ENCODE peak calls at places on chromosomes 12 and 14, in five cellular contexts. V is immature natural killer cell; M is CD8-positive, alpha-beta T cell; W is neuronal stem cell; F is LoVo. S is an unnamed sample.

GRCh38 chr12:54337280-54337842 is 12.4 kb downstream of the COPZ1 start:
- DNase-seq in V (no peak), W (no peak), F (no peak), M (no peak), S (no peak)

GRCh38 chr14:103679351-103679750 is 35.9 kb downstream of the XRCC3 start:
- DNase-seq in W (no peak), V (peak), F (no peak), M (no peak), S (no peak)

GRCh38 chr12:107101651-107102050 is 8.3 kb upstream of the CRY1 start:
- DNase-seq in W (no peak), V (no peak), M (no peak), F (no peak), S (no peak)

GRCh38 chr14:33464563-33464962 is 486.3 kb downstream of the EGLN3 start:
- DNase-seq in V (no peak), M (no peak), W (no peak), F (no peak), S (no peak)

GRCh38 chr12:42969357-42969756 is 379.8 kb upstream of the PRICKLE1 start:
- DNase-seq in F (peak), W (no peak), V (no peak), M (no peak), S (no peak)

GRCh38 chr12:100020370-100020769 is 35.6 kb upstream of the ANKS1B start:
- DNase-seq in V (no peak), M (no peak), F (no peak), W (no peak), S (no peak)

GRCh38 chr12:108377260-108377659 is 38.1 kb upstream of the CMKLR1 start:
- DNase-seq in F (no peak), W (no peak), V (no peak), M (no peak), S (no peak)

GRCh38 chr12:64404470-64405446 is 566 bp downstream of the XPOT start:
- DNase-seq in M (peak), W (no peak), F (peak), V (peak), S (peak)

GRCh38 chr12:82651489-82651888 is 35.2 kb upstream of the TMTC2 start:
- DNase-seq in F (peak), M (no peak), W (no peak), V (no peak), S (no peak)

GRCh38 chr12:42281281-42281680 is 43.2 kb upstream of the YAF2 start:
- DNase-seq in M (no peak), V (no peak), F (no peak), W (no peak), S (no peak)

GRCh38 chr12:120853188-120853587 is 51.0 kb downstream of the SPPL3 start:
- DNase-seq in W (no peak), F (no peak), M (no peak), V (no peak), S (no peak)

GRCh38 chr12:51941669-51942455 is 9.6 kb upstream of the ACVR1B start:
- DNase-seq in W (no peak), M (no peak), F (no peak), V (no peak), S (no peak)

GRCh38 chr14:20413785-20414117 is 450 bp upstream of the TEP1 start:
- DNase-seq in M (no peak), F (no peak), W (no peak), V (peak), S (no peak)

GRCh38 chr14:29442720-29443119 is 484.9 kb downstream of the PRKD1 start:
- DNase-seq in M (no peak), V (no peak), F (no peak), W (no peak), S (peak)

GRCh38 chr12:67441736-67442346 is 172.7 kb downstream of the CAND1 start:
- DNase-seq in M (peak), F (peak), W (peak), V (peak), S (peak)

GRCh38 chr12:130016194-130016593 is 112.4 kb upstream of the TMEM132D start:
- DNase-seq in W (no peak), V (no peak), M (no peak), F (no peak), S (no peak)

GRCh38 chr12:7995266-7995963 is 37.1 kb upstream of the FOXJ2 start:
- DNase-seq in V (peak), W (peak), M (peak), F (peak), S (peak)

GRCh38 chr14:52008136-52008535 is 18.8 kb downstream of the RTRAF start:
- DNase-seq in F (no peak), M (no peak), V (no peak), W (no peak), S (no peak)

GRCh38 chr12:1812650-1813302 is 7.6 kb upstream of the LRTM2 start:
- DNase-seq in M (no peak), V (peak), F (no peak), W (no peak), S (peak)

GRCh38 chr14:93112891-93113677 is 2.6 kb downstream of the ITPK1 start:
- DNase-seq in W (peak), F (peak), M (peak), V (peak), S (peak)

S was measured in hepatic stellate cell.